ENCODE peak calls at places on chromosomes 6 and 20, in nine cellular contexts. C is endothelial cell, I is A549, X is pancreas, H is type B pancreatic cell, Z is body of pancreas, Y is OCI-LY7, Q is tibial artery, J is AG09309. N is an unnamed sample.

GRCh38 chr6:15628499-15629131 is 34.2 kb downstream of the DTNBP1 start:
- DNase-seq in C (no peak), I (no peak), X (no peak), H (no peak), Z (no peak), Y (no peak), Q (no peak), J (peak; percentile 59), N (no peak)

GRCh38 chr20:62953167-62953838 is 794 bp downstream of the SLC17A9 start:
- DNase-seq in C (no peak), I (no peak), X (no peak), H (no peak), Z (no peak), Y (no peak), Q (no peak), J (no peak), N (no peak)

GRCh38 chr20:63734111-63734945 is 2.1 kb upstream of the LIME1 start:
- DNase-seq in C (no peak), I (no peak), X (no peak), H (no peak), Z (no peak), Y (no peak), Q (no peak), J (no peak), N (no peak)

GRCh38 chr20:17650301-17650761 is 31.7 kb downstream of the RRBP1 start:
- DNase-seq in C (no peak), I (no peak), X (no peak), H (no peak), Z (peak; percentile 35), Y (peak; percentile 39), Q (peak; percentile 19), J (no peak), N (no peak)

GRCh38 chr6:26286168-26286854 is 78.7 kb upstream of the BTN3A2 start:
- DNase-seq in C (peak; percentile 63), I (no peak), X (peak; percentile 89), H (peak; percentile 79), Z (peak; percentile 78), Y (peak; percentile 82), Q (peak; percentile 58), J (no peak), N (peak; percentile 74)

GRCh38 chr6:35552285-35552917 is 39.7 kb upstream of the TULP1 start:
- DNase-seq in C (peak; percentile 57), I (peak; percentile 8), X (peak; percentile 58), H (no peak), Z (peak; percentile 68), Y (peak; percentile 39), Q (no peak), J (no peak), N (peak; percentile 64)

GRCh38 chr6:1624071-1624847 is 14.5 kb downstream of the FOXC1 start:
- DNase-seq in C (peak; percentile 42), I (no peak), X (no peak), H (no peak), Z (no peak), Y (no peak), Q (peak; percentile 77), J (no peak), N (no peak)

GRCh38 chr20:62739581-62740285 is 31.1 kb downstream of the NTSR1 start:
- DNase-seq in C (no peak), I (no peak), X (no peak), H (no peak), Z (peak; percentile 6), Y (no peak), Q (no peak), J (no peak), N (peak; percentile 59)

GRCh38 chr20:45059022-45059728 is 41.8 kb downstream of the KCNS1 start:
- DNase-seq in C (no peak), I (no peak), X (no peak), H (no peak), Z (no peak), Y (no peak), Q (no peak), J (no peak), N (no peak)

GRCh38 chr20:50575869-50576720 is 65.9 kb downstream of the PTPN1 start:
- DNase-seq in C (peak; percentile 58), I (peak; percentile 80), X (peak; percentile 42), H (no peak), Z (peak; percentile 71), Y (peak; percentile 70), Q (peak; percentile 64), J (no peak), N (peak; percentile 86)

GRCh38 chr20:57573893-57574292 is 13.0 kb downstream of the PCK1 start:
- DNase-seq in C (no peak), I (peak; percentile 23), X (no peak), H (no peak), Z (no peak), Y (peak; percentile 44), Q (no peak), J (no peak), N (no peak)
- TF ChIP-seq CTCF in C (peak; percentile 32), I (no peak), X (no peak), H (peak; percentile 58), Z (no peak), Y (peak; percentile 81), Q (no peak), J (peak; percentile 2), N (peak; percentile 20)

GRCh38 chr6:87700351-87700728 is 1.7 kb downstream of the AKIRIN2 start:
- DNase-seq in C (no peak), I (no peak), X (no peak), H (no peak), Z (no peak), Y (no peak), Q (no peak), J (no peak), N (no peak)

GRCh38 chr6:87702589-87702945 is 534 bp upstream of the AKIRIN2 start:
- DNase-seq in C (no peak), I (no peak), X (no peak), H (no peak), Z (no peak), Y (peak; percentile 58), Q (no peak), J (peak; percentile 38), N (no peak)

GRCh38 chr6:87701676-87702588 is at the start of gene AKIRIN2:
- DNase-seq in C (peak; percentile 95), I (peak; percentile 67), X (peak; percentile 97), H (peak; percentile 97), Z (peak; percentile 96), Y (peak; percentile 100), Q (peak; percentile 97), J (peak; percentile 96), N (peak; percentile 96)

GRCh38 chr6:87699576-87699975 is 2.5 kb downstream of the AKIRIN2 start:
- DNase-seq in C (no peak), I (no peak), X (no peak), H (no peak), Z (no peak), Y (no peak), Q (no peak), J (no peak), N (no peak)

GRCh38 chr6:87700729-87701675 is 1.0 kb downstream of the AKIRIN2 start:
- DNase-seq in C (peak; percentile 35), I (peak; percentile 44), X (peak; percentile 45), H (no peak), Z (peak; percentile 35), Y (peak; percentile 66), Q (no peak), J (no peak), N (peak; percentile 36)
- TF ChIP-seq CTCF in C (no peak), I (no peak), X (no peak), H (no peak), Z (no peak), Y (peak; percentile 30), Q (no peak), J (peak; percentile 8), N (no peak)

GRCh38 chr20:33668087-33668790 is 1.5 kb downstream of the ACTL10 start:
- DNase-seq in C (peak; percentile 85), I (peak; percentile 60), X (no peak), H (peak; percentile 91), Z (no peak), Y (peak; percentile 88), Q (peak; percentile 72), J (no peak), N (no peak)

GRCh38 chr20:33666293-33667244 is at the start of gene ACTL10:
- DNase-seq in C (peak; percentile 74), I (no peak), X (peak; percentile 99), H (peak; percentile 94), Z (peak; percentile 100), Y (peak; percentile 94), Q (peak; percentile 99), J (peak; percentile 91), N (peak; percentile 99)

GRCh38 chr20:33669224-33669623 is 2.5 kb downstream of the ACTL10 start:
- DNase-seq in C (no peak), I (no peak), X (no peak), H (no peak), Z (no peak), Y (peak; percentile 47), Q (no peak), J (no peak), N (no peak)

GRCh38 chr20:33668791-33669155 is 2.0 kb downstream of the ACTL10 start:
- DNase-seq in C (no peak), I (no peak), X (no peak), H (no peak), Z (no peak), Y (no peak), Q (no peak), J (no peak), N (no peak)

GRCh38 chr20:33667245-33668086 is 723 bp downstream of the ACTL10 start:
- DNase-seq in C (no peak), I (no peak), X (peak; percentile 87), H (peak; percentile 80), Z (peak; percentile 89), Y (peak; percentile 54), Q (no peak), J (no peak), N (peak; percentile 97)
- TF ChIP-seq CTCF in C (peak; percentile 83), I (peak; percentile 45), X (peak; percentile 70), H (no peak), Z (no peak), Y (no peak), Q (peak; percentile 87), J (no peak), N (peak; percentile 97)

DNA sequence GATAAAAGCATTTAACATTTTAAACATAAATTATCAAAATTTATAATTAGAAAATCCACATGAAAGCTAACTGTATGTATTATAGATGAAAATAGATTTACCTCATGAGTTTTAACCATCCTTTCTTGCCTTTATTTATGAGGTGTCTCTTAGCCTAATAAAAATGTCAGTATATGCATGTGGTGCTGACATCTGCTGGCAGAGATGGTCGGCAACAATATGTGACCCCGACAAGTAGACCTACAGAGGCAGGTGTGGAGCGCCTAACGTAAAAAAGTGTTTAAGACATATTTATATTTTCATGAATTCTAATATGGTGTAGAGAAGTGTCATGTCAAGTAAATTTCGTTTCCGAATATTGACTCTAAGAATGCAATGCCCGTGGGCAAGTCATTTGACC is 149.0 kb upstream of the FUT9 start:
- DNase-seq in C (peak; percentile 13), I (no peak), X (peak; percentile 19), H (no peak), Z (peak; percentile 60), Y (peak; percentile 9), Q (no peak), J (no peak), N (peak; percentile 30)
- TF ChIP-seq CTCF in C (peak; percentile 45), I (peak; percentile 15), X (no peak), H (peak; percentile 68), Z (peak; percentile 33), Y (peak; percentile 72), Q (no peak), J (no peak), N (no peak)

GRCh38 chr6:77123527-77123926 is 339.8 kb downstream of the HTR1B start:
- DNase-seq in C (no peak), I (no peak), X (no peak), H (no peak), Z (no peak), Y (no peak), Q (no peak), J (no peak), N (no peak)

GRCh38 chr6:77124604-77125003 is 338.7 kb downstream of the HTR1B start:
- DNase-seq in C (no peak), I (no peak), X (no peak), H (no peak), Z (no peak), Y (no peak), Q (no peak), J (peak; percentile 5), N (no peak)
- TF ChIP-seq CTCF in C (no peak), I (no peak), X (no peak), H (no peak), Z (no peak), Y (no peak), Q (no peak), J (peak; percentile 33), N (no peak)

N was measured in Calu3.